ENCODE peak calls at places on chromosomes 7 and 10, in eight cellular contexts. X, S, E, L, T, A, F and G are unnamed samples.

GRCh38 chr7:2826806-2827205 is 17.3 kb downstream of the GNA12 start:
- DNase-seq in A (no peak), X (no peak), F (no peak), L (no peak), E (no peak), S (no peak), T (no peak), G (no peak)

GRCh38 chr10:114629083-114629823 is 28.8 kb downstream of the ABLIM1 start:
- DNase-seq in L (no peak), E (no peak), X (no peak), T (no peak), F (no peak), S (no peak), A (no peak), G (no peak)

GRCh38 chr7:24741691-24742639 is 15.3 kb downstream of the GSDME start:
- DNase-seq in X (no peak), T (no peak), E (no peak), S (no peak), A (no peak), L (no peak), F (no peak), G (peak)

GRCh38 chr7:2870471-2870941 is 26.4 kb upstream of the GNA12 start:
- DNase-seq in T (no peak), F (no peak), E (peak), L (no peak), X (peak), A (peak), S (no peak), G (peak)

GRCh38 chr10:114320249-114321116 is 81.4 kb downstream of the VWA2 start:
- DNase-seq in E (peak), X (no peak), L (no peak), F (no peak), A (no peak), S (no peak), T (peak), G (no peak)

GRCh38 chr10:123136806-123137642 is 1.3 kb downstream of the HMX3 start:
- DNase-seq in E (no peak), A (no peak), L (peak), F (no peak), X (no peak), T (peak), S (no peak), G (no peak)

GRCh38 chr10:87818505-87819273 is 663 bp upstream of the ATAD1 start:
- DNase-seq in S (peak), L (peak), T (no peak), E (peak), A (peak), X (peak), F (no peak), G (no peak)

GRCh38 chr7:70752794-70753241 is 379.1 kb upstream of the GALNT17 start:
- DNase-seq in S (no peak), E (no peak), A (no peak), X (no peak), T (peak), L (no peak), F (peak), G (no peak)

GRCh38 chr10:119871881-119872609 is 598 bp downstream of the MCMBP start:
- DNase-seq in X (peak), L (no peak), E (peak), F (no peak), A (peak), T (peak), S (no peak), G (no peak)

GRCh38 chr7:33807779-33808482 is 97.4 kb upstream of the BMPER start:
- DNase-seq in X (no peak), A (peak), S (no peak), E (no peak), T (peak), F (peak), L (peak), G (peak)

GRCh38 chr7:45661302-45661995 is 87.3 kb downstream of the ADCY1 start:
- DNase-seq in S (no peak), E (peak), A (no peak), X (no peak), L (no peak), T (peak), F (no peak), G (peak)

GRCh38 chr10:84634636-84635035 is 306.2 kb downstream of the CCSER2 start:
- DNase-seq in F (no peak), E (no peak), S (no peak), T (no peak), X (no peak), L (no peak), A (no peak), G (no peak)

GRCh38 chr7:79495544-79496272 is 42.2 kb upstream of the MAGI2 start:
- DNase-seq in F (no peak), T (no peak), E (no peak), A (no peak), S (no peak), L (no peak), X (no peak), G (no peak)

GRCh38 chr10:127267442-127267841 is 71.1 kb upstream of the INSYN2A start:
- DNase-seq in A (no peak), X (no peak), E (no peak), T (no peak), F (no peak), S (no peak), L (no peak), G (no peak)

GRCh38 chr7:35714862-35715261 is 19.9 kb upstream of the HERPUD2 start:
- DNase-seq in F (no peak), T (no peak), X (no peak), E (no peak), A (no peak), L (no peak), S (no peak), G (no peak)

GRCh38 chr10:3761916-3762708 is 22.9 kb downstream of the KLF6 start:
- DNase-seq in X (no peak), A (no peak), E (no peak), F (peak), L (no peak), T (no peak), S (no peak), G (no peak)

GRCh38 chr7:2606539-2606936 is 25.2 kb upstream of the TTYH3 start:
- DNase-seq in L (no peak), T (no peak), X (no peak), E (no peak), F (no peak), S (no peak), A (no peak), G (no peak)

GRCh38 chr10:23877791-23878190 is 331.1 kb upstream of the KIAA1217 start:
- DNase-seq in E (no peak), L (no peak), A (no peak), X (no peak), F (no peak), S (no peak), T (no peak), G (no peak)

GRCh38 chr7:134729895-134730294 is 49.5 kb upstream of the CALD1 start:
- DNase-seq in A (no peak), L (no peak), T (no peak), E (no peak), X (no peak), S (no peak), F (no peak), G (no peak)

GRCh38 chr10:28838908-28839307 is 161.6 kb downstream of the BAMBI start:
- DNase-seq in E (peak), T (no peak), F (peak), S (no peak), L (no peak), A (peak), X (no peak), G (no peak)

GRCh38 chr7:129698516-129699418 is 87.2 kb downstream of the NRF1 start:
- DNase-seq in F (no peak), T (no peak), S (no peak), X (no peak), L (no peak), A (no peak), E (no peak), G (no peak)

GRCh38 chr10:72186213-72186612 is 29.6 kb upstream of the ANAPC16 start:
- DNase-seq in F (no peak), X (no peak), L (no peak), T (no peak), A (no peak), E (no peak), S (no peak), G (no peak)

GRCh38 chr10:14751576-14752330 is 22.9 kb downstream of the FAM107B start:
- DNase-seq in F (no peak), S (no peak), T (no peak), E (no peak), X (peak), L (no peak), A (peak), G (peak)

GRCh38 chr7:73737491-73738219 is 947 bp downstream of the ABHD11 start:
- DNase-seq in E (no peak), L (no peak), F (no peak), T (no peak), S (no peak), X (no peak), A (no peak), G (no peak)

DNA sequence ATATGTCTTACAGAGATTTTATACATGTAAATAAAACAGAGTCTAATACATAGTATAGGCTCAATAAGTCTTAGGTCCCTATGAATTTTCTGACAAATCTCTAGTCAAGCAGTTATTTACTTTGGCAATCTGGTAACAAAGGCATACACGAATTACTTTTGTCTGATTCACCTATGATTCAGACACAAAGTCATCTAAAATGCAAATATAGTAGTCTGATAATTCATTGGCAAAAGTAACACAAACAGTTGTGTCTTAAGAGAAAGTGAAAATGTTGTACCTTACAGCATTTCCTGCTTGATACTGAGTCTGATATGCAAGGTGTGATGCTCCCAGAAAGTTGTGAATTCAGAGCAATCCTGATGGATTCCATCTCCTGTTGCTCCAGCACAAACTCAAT is 209.4 kb upstream of the PRSS1 start:
- DNase-seq in T (no peak), A (no peak), L (no peak), S (no peak), X (no peak), E (no peak), F (no peak), G (no peak)
- H3K4me3 ChIP-seq in T (no peak), A (no peak), L (no peak), S (no peak), X (no peak), E (no peak), F (no peak), G (no peak)

DNA sequence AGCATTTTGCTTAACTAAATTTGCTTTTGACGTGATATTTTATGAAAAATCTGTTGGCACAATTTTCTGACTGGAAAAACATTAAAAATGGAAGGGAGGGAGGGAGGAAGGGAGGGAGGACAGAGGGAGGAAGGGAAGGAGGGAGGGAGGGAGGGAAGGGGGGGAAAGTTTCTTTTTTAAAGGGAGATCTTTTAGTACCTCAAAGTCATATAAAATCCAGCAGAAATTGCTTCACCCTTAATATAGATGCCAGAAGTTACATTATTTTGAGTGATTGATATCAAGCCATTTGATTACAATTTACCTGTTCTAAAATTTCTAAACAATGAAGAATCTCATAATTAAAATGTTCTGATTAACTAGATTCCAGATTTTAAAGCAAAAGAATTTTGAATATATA is 68.9 kb downstream of the CABCOCO1 start:
- DNase-seq in A (no peak), E (no peak), X (no peak), L (no peak), F (no peak), T (no peak), S (no peak), G (no peak)
- TF ChIP-seq POLR2AphosphoS5 in A (no peak), E (no peak), X (no peak), L (no peak), F (no peak), T (no peak), S (no peak), G (no peak)

GRCh38 chr10:17228081-17229015 is at the start of gene VIM:
- DNase-seq in T (peak), X (peak), S (peak), F (no peak), L (peak), E (peak), A (peak), G (peak)
- TF ChIP-seq EP300 in T (peak), X (no peak), S (no peak), F (no peak), L (peak), E (peak), A (peak), G (no peak)

GRCh38 chr7:28389504-28390385 is 22.6 kb upstream of the CREB5 start:
- DNase-seq in L (peak), X (no peak), A (no peak), S (no peak), E (no peak), T (no peak), F (peak), G (peak)
- H3K4me3 ChIP-seq in L (no peak), X (peak), A (peak), S (no peak), E (no peak), T (no peak), F (no peak), G (peak)

GRCh38 chr10:71069909-71070666 is 142.3 kb upstream of the UNC5B start:
- DNase-seq in L (no peak), T (no peak), E (no peak), S (no peak), X (no peak), F (no peak), A (no peak), G (no peak)
- TF ChIP-seq POLR2AphosphoS5 in L (no peak), T (no peak), E (no peak), S (no peak), X (no peak), F (no peak), A (no peak), G (no peak)

GRCh38 chr10:44157574-44157973 is 227.3 kb downstream of the CXCL12 start:
- DNase-seq in L (no peak), T (no peak), A (no peak), S (no peak), E (no peak), X (no peak), F (no peak), G (no peak)

GRCh38 chr10:44153901-44154670 is 230.8 kb downstream of the CXCL12 start:
- DNase-seq in X (no peak), L (no peak), S (no peak), T (no peak), A (no peak), E (no peak), F (no peak), G (no peak)

GRCh38 chr10:44154956-44155355 is 229.9 kb downstream of the CXCL12 start:
- DNase-seq in X (no peak), A (no peak), E (no peak), L (no peak), F (no peak), T (no peak), S (no peak), G (no peak)
- TF ChIP-seq EP300 in X (no peak), A (no peak), E (no peak), L (no peak), F (no peak), T (no peak), S (no peak), G (no peak)

DNA sequence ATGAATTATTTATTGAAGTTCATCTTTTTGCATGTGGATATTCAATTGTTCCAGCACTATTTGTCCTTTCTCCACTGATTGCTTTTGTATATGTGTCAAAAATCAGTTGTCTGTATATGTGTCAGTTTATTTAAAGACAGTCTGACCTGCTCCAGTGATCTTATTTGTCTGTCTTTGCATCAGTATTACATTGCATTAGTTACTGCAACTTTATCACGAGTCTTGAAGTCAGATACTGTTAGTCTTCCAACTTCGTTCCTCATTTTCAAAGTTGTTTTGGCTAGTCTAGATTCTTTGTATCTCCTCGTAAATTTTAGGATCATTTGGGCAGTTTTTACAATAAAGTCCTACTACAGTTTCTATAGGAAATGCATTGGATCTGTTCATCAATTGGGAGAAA is 166.4 kb downstream of the CELF2 start:
- DNase-seq in T (no peak), F (no peak), L (no peak), A (no peak), E (no peak), S (no peak), X (no peak), G (no peak)
- H3K4me3 ChIP-seq in T (no peak), F (no peak), L (no peak), A (no peak), E (no peak), S (no peak), X (no peak), G (no peak)

GRCh38 chr7:151078233-151079040 is 2.2 kb downstream of the FASTK start:
- DNase-seq in L (no peak), E (no peak), T (no peak), S (no peak), X (peak), F (no peak), A (no peak), G (no peak)
- TF ChIP-seq POLR2AphosphoS5 in L (peak), E (no peak), T (no peak), S (peak), X (no peak), F (no peak), A (no peak), G (no peak)

GRCh38 chr7:20539201-20539600 is 76.3 kb upstream of the ABCB5 start:
- DNase-seq in A (no peak), S (no peak), F (peak), X (no peak), T (no peak), L (peak), E (no peak), G (no peak)
- TF ChIP-seq EP300 in A (no peak), S (no peak), F (no peak), X (no peak), T (no peak), L (no peak), E (no peak), G (no peak)

GRCh38 chr10:89393898-89394297 is 1.5 kb downstream of the IFIT1 start:
- DNase-seq in F (no peak), E (no peak), X (no peak), S (no peak), L (no peak), T (no peak), A (no peak), G (no peak)
- H3K4me3 ChIP-seq in F (no peak), E (peak), X (peak), S (peak), L (no peak), T (no peak), A (peak), G (peak)